ENCODE peak calls at places on chromosomes 16 and 17, in six cellular contexts. O, R, V, T, E and K are unnamed samples.

GRCh38 chr16:50338371-50339231 is 30.2 kb downstream of the BRD7 start:
- DNase-seq in O (no peak), R (no peak), V (no peak), T (no peak), E (peak; percentile 17), K (no peak)

GRCh38 chr17:4597975-4598374 is 13.6 kb downstream of the SMTNL2 start:
- DNase-seq in O (no peak), R (no peak), V (no peak), T (no peak), E (no peak), K (no peak)

GRCh38 chr16:80720759-80721470 is 83.5 kb downstream of the CDYL2 start:
- DNase-seq in O (no peak), R (no peak), V (no peak), T (no peak), E (peak; percentile 30), K (no peak)

GRCh38 chr17:63550816-63551639 is 751 bp downstream of the DCAF7 start:
- DNase-seq in O (no peak), R (peak; percentile 30), V (peak; percentile 63), T (no peak), E (peak; percentile 21), K (no peak)

GRCh38 chr17:40337351-40337750 is 27.2 kb downstream of the GJD3 start:
- DNase-seq in O (no peak), R (no peak), V (no peak), T (no peak), E (no peak), K (no peak)

GRCh38 chr16:11152677-11153321 is 103.2 kb downstream of the SOCS1 start:
- DNase-seq in O (no peak), R (no peak), V (no peak), T (no peak), E (no peak), K (no peak)

GRCh38 chr17:45143767-45144198 is 4.5 kb upstream of the HEXIM1 start:
- DNase-seq in O (no peak), R (no peak), V (peak; percentile 92), T (no peak), E (peak; percentile 90), K (no peak)

GRCh38 chr17:63699638-63700527 is at the start of gene LIMD2:
- DNase-seq in O (no peak), R (peak; percentile 83), V (peak; percentile 54), T (no peak), E (peak; percentile 82), K (no peak)

GRCh38 chr17:9707917-9708316 is 62.6 kb downstream of the USP43 start:
- DNase-seq in O (no peak), R (no peak), V (no peak), T (no peak), E (no peak), K (no peak)

GRCh38 chr17:79667121-79667715 is 56.4 kb upstream of the RBFOX3 start:
- DNase-seq in O (no peak), R (no peak), V (no peak), T (no peak), E (no peak), K (no peak)

GRCh38 chr16:68719993-68720489 is 17.1 kb upstream of the CDH1 start:
- DNase-seq in O (no peak), R (no peak), V (no peak), T (no peak), E (no peak), K (no peak)

GRCh38 chr17:37410357-37410756 is 3.7 kb downstream of the TADA2A start:
- DNase-seq in O (no peak), R (no peak), V (no peak), T (no peak), E (no peak), K (no peak)

GRCh38 chr16:27217256-27217655 is 13.9 kb downstream of the KDM8 start:
- DNase-seq in O (no peak), R (no peak), V (no peak), T (no peak), E (peak; percentile 33), K (no peak)

GRCh38 chr17:29802256-29802655 is 127.8 kb downstream of the SSH2 start:
- DNase-seq in O (no peak), R (no peak), V (no peak), T (no peak), E (no peak), K (no peak)

GRCh38 chr17:43737722-43738121 is 20.9 kb downstream of the SOST start:
- DNase-seq in O (no peak), R (no peak), V (no peak), T (no peak), E (no peak), K (no peak)

GRCh38 chr16:55444754-55445485 is 34.1 kb upstream of the MMP2 start:
- DNase-seq in O (no peak), R (no peak), V (peak; percentile 72), T (no peak), E (no peak), K (no peak)

GRCh38 chr17:82496529-82497434 is 22.8 kb upstream of the FOXK2 start:
- DNase-seq in O (peak; percentile 86), R (peak; percentile 95), V (peak; percentile 98), T (peak; percentile 85), E (peak; percentile 96), K (peak; percentile 63)

GRCh38 chr17:80649672-80650338 is 105.2 kb downstream of the RPTOR start:
- DNase-seq in O (peak; percentile 25), R (peak; percentile 45), V (peak; percentile 64), T (no peak), E (peak; percentile 93), K (no peak)

GRCh38 chr17:18056214-18056613 is 17.0 kb downstream of the GID4 start:
- DNase-seq in O (no peak), R (no peak), V (no peak), T (no peak), E (no peak), K (no peak)

GRCh38 chr16:30122621-30123160 is 329 bp downstream of the MAPK3 start:
- DNase-seq in O (no peak), R (peak; percentile 50), V (peak; percentile 16), T (no peak), E (peak; percentile 32), K (no peak)

GRCh38 chr16:74297296-74297665 is 667 bp downstream of the PSMD7 start:
- DNase-seq in O (peak; percentile 9), R (peak; percentile 31), V (peak; percentile 55), T (no peak), E (peak; percentile 71), K (no peak)

GRCh38 chr17:77354721-77355455 is 214.1 kb downstream of the SEC14L1 start:
- DNase-seq in O (no peak), R (no peak), V (peak; percentile 99), T (no peak), E (peak; percentile 84), K (no peak)

GRCh38 chr16:88633684-88634140 is 4.7 kb upstream of the IL17C start:
- DNase-seq in O (no peak), R (no peak), V (peak; percentile 33), T (peak; percentile 85), E (peak; percentile 36), K (no peak)

GRCh38 chr17:79947351-79948031 is 88.2 kb downstream of the TBC1D16 start:
- DNase-seq in O (no peak), R (no peak), V (no peak), T (no peak), E (no peak), K (no peak)

GRCh38 chr17:1055751-1056645 is 59.1 kb downstream of the TIMM22 start:
- DNase-seq in O (peak; percentile 53), R (no peak), V (peak; percentile 78), T (peak; percentile 72), E (peak; percentile 89), K (no peak)

GRCh38 chr17:74951680-74952421 is 16.2 kb downstream of the OTOP3 start:
- DNase-seq in O (no peak), R (no peak), V (no peak), T (no peak), E (no peak), K (no peak)

GRCh38 chr16:71769222-71769621 is 39.4 kb downstream of the AP1G1 start:
- DNase-seq in O (no peak), R (no peak), V (no peak), T (no peak), E (no peak), K (no peak)

GRCh38 chr17:37239690-37240344 is 136.0 kb upstream of the C17orf78 start:
- DNase-seq in O (peak; percentile 9), R (no peak), V (peak; percentile 40), T (no peak), E (peak; percentile 47), K (no peak)

GRCh38 chr16:54447606-54448440 is 161.2 kb upstream of the IRX3 start:
- DNase-seq in O (peak; percentile 37), R (no peak), V (peak; percentile 35), T (no peak), E (peak; percentile 86), K (no peak)

GRCh38 chr17:8707232-8707590 is 37.4 kb downstream of the CCDC42 start:
- DNase-seq in O (no peak), R (no peak), V (no peak), T (no peak), E (peak; percentile 50), K (no peak)

GRCh38 chr17:82611140-82612058 is 36.8 kb downstream of the WDR45B start:
- DNase-seq in O (no peak), R (peak; percentile 41), V (no peak), T (no peak), E (no peak), K (no peak)